ENCODE peak calls at places on chromosome 17, in nine cellular contexts. One of them, this sample, is unnamed.

GRCh38 chr17:66507103-66507923 is 204.9 kb downstream of the PRKCA start:
- DNase-seq in progenitor cell of endocrine pancreas: no peak
- DNase-seq in cardiac fibroblast: peak
- DNase-seq in omental fat pad: no peak
- DNase-seq in AG04450: no peak
- DNase-seq in MCF 10A: peak
- DNase-seq in CD8-positive, alpha-beta T cell: no peak
- DNase-seq in uterus: peak
- DNase-seq in GM23338: no peak
- DNase-seq in this sample: peak

GRCh38 chr17:76383645-76384221 is 676 bp upstream of the SPHK1 start:
- DNase-seq in progenitor cell of endocrine pancreas: peak
- DNase-seq in cardiac fibroblast: peak
- DNase-seq in omental fat pad: no peak
- DNase-seq in AG04450: no peak
- DNase-seq in MCF 10A: peak
- DNase-seq in CD8-positive, alpha-beta T cell: peak
- DNase-seq in uterus: peak
- DNase-seq in GM23338: peak
- DNase-seq in this sample: no peak

GRCh38 chr17:65629234-65629690 is 67.8 kb upstream of the AXIN2 start:
- DNase-seq in progenitor cell of endocrine pancreas: no peak
- DNase-seq in cardiac fibroblast: no peak
- DNase-seq in omental fat pad: no peak
- DNase-seq in AG04450: no peak
- DNase-seq in MCF 10A: no peak
- DNase-seq in CD8-positive, alpha-beta T cell: no peak
- DNase-seq in uterus: no peak
- DNase-seq in GM23338: no peak
- DNase-seq in this sample: peak

GRCh38 chr17:40596261-40596919 is 31.1 kb upstream of the CCR7 start:
- DNase-seq in progenitor cell of endocrine pancreas: no peak
- DNase-seq in cardiac fibroblast: no peak
- DNase-seq in omental fat pad: no peak
- DNase-seq in AG04450: no peak
- DNase-seq in MCF 10A: peak
- DNase-seq in CD8-positive, alpha-beta T cell: no peak
- DNase-seq in uterus: no peak
- DNase-seq in GM23338: peak
- DNase-seq in this sample: peak

GRCh38 chr17:53649201-53649600 is 173.5 kb upstream of the KIF2B start:
- DNase-seq in progenitor cell of endocrine pancreas: no peak
- DNase-seq in cardiac fibroblast: no peak
- DNase-seq in omental fat pad: no peak
- DNase-seq in AG04450: no peak
- DNase-seq in MCF 10A: no peak
- DNase-seq in CD8-positive, alpha-beta T cell: no peak
- DNase-seq in uterus: no peak
- DNase-seq in GM23338: no peak
- DNase-seq in this sample: no peak

GRCh38 chr17:55510986-55511721 is at the start of gene SMIM36:
- DNase-seq in progenitor cell of endocrine pancreas: no peak
- DNase-seq in cardiac fibroblast: no peak
- DNase-seq in omental fat pad: no peak
- DNase-seq in AG04450: no peak
- DNase-seq in MCF 10A: no peak
- DNase-seq in CD8-positive, alpha-beta T cell: no peak
- DNase-seq in uterus: no peak
- DNase-seq in GM23338: no peak
- DNase-seq in this sample: no peak

GRCh38 chr17:29836643-29837042 is 93.4 kb downstream of the SSH2 start:
- DNase-seq in progenitor cell of endocrine pancreas: no peak
- DNase-seq in cardiac fibroblast: peak
- DNase-seq in omental fat pad: no peak
- DNase-seq in AG04450: no peak
- DNase-seq in MCF 10A: no peak
- DNase-seq in CD8-positive, alpha-beta T cell: no peak
- DNase-seq in uterus: no peak
- DNase-seq in GM23338: no peak
- DNase-seq in this sample: no peak

GRCh38 chr17:78144736-78145641 is 1.2 kb upstream of the C17orf99 start:
- DNase-seq in progenitor cell of endocrine pancreas: no peak
- DNase-seq in cardiac fibroblast: no peak
- DNase-seq in omental fat pad: no peak
- DNase-seq in AG04450: no peak
- DNase-seq in MCF 10A: no peak
- DNase-seq in CD8-positive, alpha-beta T cell: no peak
- DNase-seq in uterus: peak
- DNase-seq in GM23338: no peak
- DNase-seq in this sample: no peak

GRCh38 chr17:79989106-79989835 is 46.4 kb downstream of the TBC1D16 start:
- DNase-seq in progenitor cell of endocrine pancreas: no peak
- DNase-seq in cardiac fibroblast: no peak
- DNase-seq in omental fat pad: no peak
- DNase-seq in AG04450: no peak
- DNase-seq in MCF 10A: no peak
- DNase-seq in CD8-positive, alpha-beta T cell: no peak
- DNase-seq in uterus: no peak
- DNase-seq in GM23338: no peak
- DNase-seq in this sample: no peak

GRCh38 chr17:68290955-68291835 is at the start of the genes ARSG and SLC16A6:
- DNase-seq in progenitor cell of endocrine pancreas: peak
- DNase-seq in cardiac fibroblast: peak
- DNase-seq in omental fat pad: no peak
- DNase-seq in AG04450: no peak
- DNase-seq in MCF 10A: peak
- DNase-seq in CD8-positive, alpha-beta T cell: peak
- DNase-seq in uterus: peak
- DNase-seq in GM23338: peak
- DNase-seq in this sample: no peak

GRCh38 chr17:11742891-11743290 is 144.6 kb downstream of the DNAH9 start:
- DNase-seq in progenitor cell of endocrine pancreas: no peak
- DNase-seq in cardiac fibroblast: no peak
- DNase-seq in omental fat pad: no peak
- DNase-seq in AG04450: no peak
- DNase-seq in MCF 10A: no peak
- DNase-seq in CD8-positive, alpha-beta T cell: no peak
- DNase-seq in uterus: no peak
- DNase-seq in GM23338: peak
- DNase-seq in this sample: no peak

GRCh38 chr17:56602292-56603130 is 9.0 kb downstream of the NOG start:
- DNase-seq in progenitor cell of endocrine pancreas: no peak
- DNase-seq in cardiac fibroblast: no peak
- DNase-seq in omental fat pad: no peak
- DNase-seq in AG04450: no peak
- DNase-seq in MCF 10A: no peak
- DNase-seq in CD8-positive, alpha-beta T cell: peak
- DNase-seq in uterus: no peak
- DNase-seq in GM23338: no peak
- DNase-seq in this sample: no peak

GRCh38 chr17:19546289-19547065 is 12.8 kb downstream of the SLC47A1 start:
- DNase-seq in progenitor cell of endocrine pancreas: no peak
- DNase-seq in cardiac fibroblast: peak
- DNase-seq in omental fat pad: no peak
- DNase-seq in AG04450: no peak
- DNase-seq in MCF 10A: no peak
- DNase-seq in CD8-positive, alpha-beta T cell: no peak
- DNase-seq in uterus: no peak
- DNase-seq in GM23338: peak
- DNase-seq in this sample: no peak
- TF ChIP-seq CTCF in progenitor cell of endocrine pancreas: peak
- TF ChIP-seq CTCF in cardiac fibroblast: no peak
- TF ChIP-seq CTCF in omental fat pad: no peak
- TF ChIP-seq CTCF in AG04450: no peak
- TF ChIP-seq CTCF in MCF 10A: no peak
- TF ChIP-seq CTCF in CD8-positive, alpha-beta T cell: no peak
- TF ChIP-seq CTCF in uterus: peak
- TF ChIP-seq CTCF in GM23338: peak
- TF ChIP-seq CTCF in this sample: no peak

DNA sequence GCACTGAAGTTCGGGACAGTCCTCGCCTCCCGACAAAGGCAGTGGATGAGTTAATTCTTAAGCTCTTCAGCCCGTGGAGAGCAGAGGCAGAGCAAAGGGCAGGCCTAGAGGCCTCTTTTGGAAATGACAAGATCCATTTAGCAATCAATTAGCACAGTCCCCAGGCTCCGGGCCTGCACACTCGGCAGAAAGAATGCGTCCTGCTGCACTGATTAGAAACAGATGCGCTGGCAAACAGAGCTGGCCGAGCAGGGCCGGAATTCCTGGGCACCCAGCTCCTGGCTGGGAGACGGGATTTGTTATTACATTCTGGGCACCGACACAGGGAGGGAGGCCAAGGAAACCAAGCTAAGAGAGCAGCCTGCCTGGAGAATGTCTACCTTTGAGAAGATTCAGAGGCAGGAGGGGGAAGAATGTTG is 162.9 kb downstream of the COPRS start:
- DNase-seq in progenitor cell of endocrine pancreas: peak
- DNase-seq in cardiac fibroblast: peak
- DNase-seq in omental fat pad: no peak
- DNase-seq in AG04450: peak
- DNase-seq in MCF 10A: no peak
- DNase-seq in CD8-positive, alpha-beta T cell: no peak
- DNase-seq in uterus: peak
- DNase-seq in GM23338: peak
- DNase-seq in this sample: no peak
- TF ChIP-seq CTCF in progenitor cell of endocrine pancreas: no peak
- TF ChIP-seq CTCF in cardiac fibroblast: peak
- TF ChIP-seq CTCF in omental fat pad: no peak
- TF ChIP-seq CTCF in AG04450: peak
- TF ChIP-seq CTCF in MCF 10A: no peak
- TF ChIP-seq CTCF in CD8-positive, alpha-beta T cell: no peak
- TF ChIP-seq CTCF in uterus: no peak
- TF ChIP-seq CTCF in GM23338: no peak
- TF ChIP-seq CTCF in this sample: no peak

GRCh38 chr17:18855831-18856624 is 1.9 kb upstream of the PRPSAP2 start:
- DNase-seq in progenitor cell of endocrine pancreas: peak
- DNase-seq in cardiac fibroblast: peak
- DNase-seq in omental fat pad: peak
- DNase-seq in AG04450: peak
- DNase-seq in MCF 10A: peak
- DNase-seq in CD8-positive, alpha-beta T cell: peak
- DNase-seq in uterus: peak
- DNase-seq in GM23338: peak
- DNase-seq in this sample: peak

GRCh38 chr17:18854956-18855355 is 3.0 kb upstream of the PRPSAP2 start:
- DNase-seq in progenitor cell of endocrine pancreas: no peak
- DNase-seq in cardiac fibroblast: no peak
- DNase-seq in omental fat pad: no peak
- DNase-seq in AG04450: no peak
- DNase-seq in MCF 10A: no peak
- DNase-seq in CD8-positive, alpha-beta T cell: no peak
- DNase-seq in uterus: no peak
- DNase-seq in GM23338: no peak
- DNase-seq in this sample: no peak

GRCh38 chr17:18850679-18851078 is 7.3 kb upstream of the PRPSAP2 start:
- DNase-seq in progenitor cell of endocrine pancreas: no peak
- DNase-seq in cardiac fibroblast: no peak
- DNase-seq in omental fat pad: no peak
- DNase-seq in AG04450: no peak
- DNase-seq in MCF 10A: no peak
- DNase-seq in CD8-positive, alpha-beta T cell: no peak
- DNase-seq in uterus: no peak
- DNase-seq in GM23338: no peak
- DNase-seq in this sample: no peak

GRCh38 chr17:18851206-18851605 is 6.7 kb upstream of the PRPSAP2 start:
- DNase-seq in progenitor cell of endocrine pancreas: no peak
- DNase-seq in cardiac fibroblast: no peak
- DNase-seq in omental fat pad: no peak
- DNase-seq in AG04450: no peak
- DNase-seq in MCF 10A: no peak
- DNase-seq in CD8-positive, alpha-beta T cell: no peak
- DNase-seq in uterus: no peak
- DNase-seq in GM23338: no peak
- DNase-seq in this sample: no peak
- TF ChIP-seq CTCF in progenitor cell of endocrine pancreas: no peak
- TF ChIP-seq CTCF in cardiac fibroblast: no peak
- TF ChIP-seq CTCF in omental fat pad: no peak
- TF ChIP-seq CTCF in AG04450: no peak
- TF ChIP-seq CTCF in MCF 10A: no peak
- TF ChIP-seq CTCF in CD8-positive, alpha-beta T cell: no peak
- TF ChIP-seq CTCF in uterus: no peak
- TF ChIP-seq CTCF in GM23338: peak
- TF ChIP-seq CTCF in this sample: peak

GRCh38 chr17:2395258-2396170 is 5.3 kb downstream of the MNT start:
- DNase-seq in progenitor cell of endocrine pancreas: no peak
- DNase-seq in cardiac fibroblast: peak
- DNase-seq in omental fat pad: no peak
- DNase-seq in AG04450: no peak
- DNase-seq in MCF 10A: no peak
- DNase-seq in CD8-positive, alpha-beta T cell: no peak
- DNase-seq in uterus: no peak
- DNase-seq in GM23338: no peak
- DNase-seq in this sample: peak

GRCh38 chr17:2398188-2398587 is 2.7 kb downstream of the MNT start:
- DNase-seq in progenitor cell of endocrine pancreas: no peak
- DNase-seq in cardiac fibroblast: no peak
- DNase-seq in omental fat pad: no peak
- DNase-seq in AG04450: no peak
- DNase-seq in MCF 10A: no peak
- DNase-seq in CD8-positive, alpha-beta T cell: no peak
- DNase-seq in uterus: peak
- DNase-seq in GM23338: no peak
- DNase-seq in this sample: no peak

GRCh38 chr17:2396192-2396567 is 4.7 kb downstream of the MNT start:
- DNase-seq in progenitor cell of endocrine pancreas: no peak
- DNase-seq in cardiac fibroblast: no peak
- DNase-seq in omental fat pad: no peak
- DNase-seq in AG04450: no peak
- DNase-seq in MCF 10A: no peak
- DNase-seq in CD8-positive, alpha-beta T cell: no peak
- DNase-seq in uterus: no peak
- DNase-seq in GM23338: no peak
- DNase-seq in this sample: no peak

GRCh38 chr17:2397247-2398171 is 3.4 kb downstream of the MNT start:
- DNase-seq in progenitor cell of endocrine pancreas: no peak
- DNase-seq in cardiac fibroblast: no peak
- DNase-seq in omental fat pad: no peak
- DNase-seq in AG04450: no peak
- DNase-seq in MCF 10A: no peak
- DNase-seq in CD8-positive, alpha-beta T cell: no peak
- DNase-seq in uterus: no peak
- DNase-seq in GM23338: no peak
- DNase-seq in this sample: no peak

DNA sequence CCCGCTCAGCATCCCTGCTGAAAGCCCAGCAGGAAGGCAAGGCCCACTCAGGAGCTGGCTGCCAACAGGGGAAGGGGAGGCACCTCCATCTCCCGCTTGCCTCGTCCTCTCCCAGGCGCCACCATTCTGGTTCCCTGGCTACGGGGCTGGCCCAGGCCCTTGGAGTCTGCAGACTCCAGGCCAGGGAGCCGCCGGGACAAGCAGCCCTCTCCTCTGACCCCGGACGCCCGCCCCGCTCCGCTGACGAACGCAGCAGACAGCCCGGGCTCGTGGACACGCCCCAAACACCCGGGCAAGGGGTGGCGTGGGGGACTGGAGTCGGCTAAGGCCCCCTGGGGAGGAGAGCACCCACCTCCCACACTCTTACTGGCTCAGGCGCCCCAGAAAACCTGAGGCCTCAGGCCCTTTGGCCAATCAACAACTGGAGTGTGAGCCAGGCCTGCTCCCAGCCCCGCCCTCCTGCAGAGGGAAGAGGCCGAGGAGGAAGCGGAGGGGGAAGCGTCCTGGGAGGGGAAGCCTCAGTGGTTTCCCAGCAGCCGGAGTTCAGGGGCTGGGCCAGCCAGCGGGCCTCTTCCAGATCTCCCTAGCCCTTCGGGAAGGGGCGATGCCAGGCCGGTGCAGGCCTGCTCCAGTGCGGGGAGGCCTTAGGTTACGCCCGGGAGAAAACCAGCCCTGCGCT is 4.2 kb downstream of the MNT start:
- DNase-seq in progenitor cell of endocrine pancreas: peak
- DNase-seq in cardiac fibroblast: peak
- DNase-seq in omental fat pad: peak
- DNase-seq in AG04450: peak
- DNase-seq in MCF 10A: peak
- DNase-seq in CD8-positive, alpha-beta T cell: no peak
- DNase-seq in uterus: peak
- DNase-seq in GM23338: peak
- DNase-seq in this sample: peak
- TF ChIP-seq CTCF in progenitor cell of endocrine pancreas: no peak
- TF ChIP-seq CTCF in cardiac fibroblast: no peak
- TF ChIP-seq CTCF in omental fat pad: no peak
- TF ChIP-seq CTCF in AG04450: no peak
- TF ChIP-seq CTCF in MCF 10A: no peak
- TF ChIP-seq CTCF in CD8-positive, alpha-beta T cell: no peak
- TF ChIP-seq CTCF in uterus: peak
- TF ChIP-seq CTCF in GM23338: no peak
- TF ChIP-seq CTCF in this sample: no peak

This sample was measured in bronchial epithelial cell.